ENCODE peak calls at places on chromosomes 12 and 14, in five cellular contexts. One of them, this sample, is unnamed.

GRCh38 chr14:81371802-81372201 is 28.3 kb downstream of the STON2 start:
- DNase-seq in heart left ventricle: no peak
- DNase-seq in HFFc6: no peak
- DNase-seq in stomach: no peak
- DNase-seq in A549: no peak
- DNase-seq in this sample: no peak

GRCh38 chr14:87049886-87050820 is 942.8 kb downstream of the GALC start:
- DNase-seq in HFFc6: peak
- DNase-seq in stomach: no peak
- DNase-seq in A549: peak
- DNase-seq in heart left ventricle: no peak
- DNase-seq in this sample: no peak

GRCh38 chr12:6535960-6536847 is 1.9 kb downstream of the GAPDH start:
- DNase-seq in heart left ventricle: no peak
- DNase-seq in stomach: no peak
- DNase-seq in HFFc6: no peak
- DNase-seq in A549: no peak
- DNase-seq in this sample: no peak

GRCh38 chr12:49462103-49462739 is 76.6 kb upstream of the KCNH3 start:
- DNase-seq in A549: no peak
- DNase-seq in stomach: peak
- DNase-seq in heart left ventricle: peak
- DNase-seq in HFFc6: no peak
- DNase-seq in this sample: no peak

GRCh38 chr14:61503167-61503801 is 181.9 kb downstream of the PRKCH start:
- DNase-seq in HFFc6: no peak
- DNase-seq in heart left ventricle: no peak
- DNase-seq in A549: no peak
- DNase-seq in stomach: no peak
- DNase-seq in this sample: no peak

GRCh38 chr12:77943466-77943865 is 112.8 kb downstream of the NAV3 start:
- DNase-seq in A549: peak
- DNase-seq in heart left ventricle: no peak
- DNase-seq in HFFc6: peak
- DNase-seq in stomach: no peak
- DNase-seq in this sample: peak

GRCh38 chr14:65238456-65238855 is 136.1 kb upstream of the MAX start:
- DNase-seq in stomach: no peak
- DNase-seq in heart left ventricle: no peak
- DNase-seq in A549: peak
- DNase-seq in HFFc6: peak
- DNase-seq in this sample: no peak

GRCh38 chr12:64392221-64392620 is 1.7 kb upstream of the C12orf56 start:
- DNase-seq in heart left ventricle: no peak
- DNase-seq in HFFc6: peak
- DNase-seq in stomach: no peak
- DNase-seq in A549: peak
- DNase-seq in this sample: no peak

GRCh38 chr14:96086574-96087077 is 47.5 kb downstream of the C14orf132 start:
- DNase-seq in HFFc6: peak
- DNase-seq in heart left ventricle: no peak
- DNase-seq in stomach: no peak
- DNase-seq in A549: no peak
- DNase-seq in this sample: no peak

GRCh38 chr14:104801284-104802119 is 601 bp downstream of the ZBTB42 start:
- DNase-seq in A549: no peak
- DNase-seq in heart left ventricle: no peak
- DNase-seq in HFFc6: no peak
- DNase-seq in stomach: peak
- DNase-seq in this sample: no peak

GRCh38 chr12:57248934-57249742 is 1.8 kb downstream of the STAC3 start:
- DNase-seq in A549: no peak
- DNase-seq in stomach: no peak
- DNase-seq in HFFc6: no peak
- DNase-seq in heart left ventricle: no peak
- DNase-seq in this sample: no peak

GRCh38 chr12:116996058-116996457 is 85.3 kb downstream of the FBXW8 start:
- DNase-seq in stomach: no peak
- DNase-seq in heart left ventricle: peak
- DNase-seq in A549: no peak
- DNase-seq in HFFc6: no peak
- DNase-seq in this sample: no peak

GRCh38 chr12:6424848-6425247 is 19.9 kb upstream of the CD27 start:
- DNase-seq in HFFc6: no peak
- DNase-seq in heart left ventricle: no peak
- DNase-seq in stomach: peak
- DNase-seq in A549: no peak
- DNase-seq in this sample: no peak

GRCh38 chr12:115998119-115998633 is 279.3 kb downstream of the MED13L start:
- DNase-seq in heart left ventricle: no peak
- DNase-seq in A549: peak
- DNase-seq in stomach: no peak
- DNase-seq in HFFc6: peak
- DNase-seq in this sample: no peak

GRCh38 chr12:50221228-50222008 is 54.2 kb upstream of the CERS5 start:
- DNase-seq in HFFc6: peak
- DNase-seq in stomach: no peak
- DNase-seq in heart left ventricle: peak
- DNase-seq in A549: peak
- DNase-seq in this sample: peak

GRCh38 chr14:48568688-48569087 is 893.3 kb upstream of the MDGA2 start:
- DNase-seq in HFFc6: no peak
- DNase-seq in heart left ventricle: no peak
- DNase-seq in stomach: no peak
- DNase-seq in A549: no peak
- DNase-seq in this sample: no peak

GRCh38 chr14:93173943-93174395 is 10.7 kb downstream of the MOAP1 start:
- DNase-seq in stomach: peak
- DNase-seq in heart left ventricle: no peak
- DNase-seq in HFFc6: no peak
- DNase-seq in A549: no peak
- DNase-seq in this sample: no peak

GRCh38 chr12:54479421-54479820 is 6.0 kb upstream of the GTSF1 start:
- DNase-seq in heart left ventricle: no peak
- DNase-seq in HFFc6: peak
- DNase-seq in A549: no peak
- DNase-seq in stomach: no peak
- DNase-seq in this sample: no peak

GRCh38 chr12:82740129-82741000 is 53.7 kb downstream of the TMTC2 start:
- DNase-seq in heart left ventricle: no peak
- DNase-seq in HFFc6: peak
- DNase-seq in stomach: no peak
- DNase-seq in A549: peak
- DNase-seq in this sample: no peak

GRCh38 chr12:109940339-109940923 is 40.4 kb downstream of the TCHP start:
- DNase-seq in A549: no peak
- DNase-seq in stomach: no peak
- DNase-seq in HFFc6: no peak
- DNase-seq in heart left ventricle: no peak
- DNase-seq in this sample: no peak

GRCh38 chr14:73873660-73874059 is 13.0 kb upstream of the ZNF410 start:
- DNase-seq in heart left ventricle: no peak
- DNase-seq in stomach: no peak
- DNase-seq in A549: no peak
- DNase-seq in HFFc6: no peak
- DNase-seq in this sample: no peak

GRCh38 chr14:104678346-104678745 is 11.1 kb upstream of the INF2 start:
- DNase-seq in A549: no peak
- DNase-seq in heart left ventricle: peak
- DNase-seq in stomach: no peak
- DNase-seq in HFFc6: no peak
- DNase-seq in this sample: no peak

GRCh38 chr12:97308576-97309198 is 153.9 kb upstream of the RMST start:
- DNase-seq in stomach: no peak
- DNase-seq in heart left ventricle: no peak
- DNase-seq in HFFc6: peak
- DNase-seq in A549: peak
- DNase-seq in this sample: peak

GRCh38 chr12:48981757-48982157 is 3.6 kb downstream of the WNT1 start:
- DNase-seq in stomach: no peak
- DNase-seq in HFFc6: no peak
- DNase-seq in A549: no peak
- DNase-seq in heart left ventricle: no peak
- DNase-seq in this sample: no peak

GRCh38 chr12:112380663-112381420 is 1.4 kb downstream of the HECTD4 start:
- DNase-seq in A549: no peak
- DNase-seq in heart left ventricle: no peak
- DNase-seq in stomach: no peak
- DNase-seq in HFFc6: no peak
- DNase-seq in this sample: no peak

GRCh38 chr12:120993496-120993895 is 15.2 kb downstream of the HNF1A start:
- DNase-seq in HFFc6: no peak
- DNase-seq in stomach: no peak
- DNase-seq in heart left ventricle: no peak
- DNase-seq in A549: no peak
- DNase-seq in this sample: no peak

GRCh38 chr14:54589076-54589475 is 22.1 kb downstream of the SAMD4A start:
- DNase-seq in heart left ventricle: no peak
- DNase-seq in HFFc6: no peak
- DNase-seq in stomach: no peak
- DNase-seq in A549: no peak
- DNase-seq in this sample: no peak

GRCh38 chr14:91349481-91350074 is 68.0 kb downstream of the CCDC88C start:
- DNase-seq in A549: no peak
- DNase-seq in HFFc6: no peak
- DNase-seq in heart left ventricle: no peak
- DNase-seq in stomach: no peak
- DNase-seq in this sample: no peak

GRCh38 chr12:27623645-27624044 is 72.6 kb upstream of the REP15 start:
- DNase-seq in A549: peak
- DNase-seq in heart left ventricle: no peak
- DNase-seq in stomach: no peak
- DNase-seq in HFFc6: no peak
- DNase-seq in this sample: no peak

GRCh38 chr12:104683831-104684503 is 227.2 kb downstream of the CHST11 start:
- DNase-seq in stomach: no peak
- DNase-seq in A549: no peak
- DNase-seq in HFFc6: no peak
- DNase-seq in heart left ventricle: no peak
- DNase-seq in this sample: no peak

GRCh38 chr12:32585680-32586079 is 93.4 kb upstream of the DNM1L start:
- DNase-seq in A549: no peak
- DNase-seq in stomach: no peak
- DNase-seq in heart left ventricle: no peak
- DNase-seq in HFFc6: no peak
- DNase-seq in this sample: no peak

GRCh38 chr14:104536942-104537612 is 42.5 kb upstream of the C14orf180 start:
- DNase-seq in A549: peak
- DNase-seq in stomach: no peak
- DNase-seq in HFFc6: no peak
- DNase-seq in heart left ventricle: no peak
- DNase-seq in this sample: peak

DNA sequence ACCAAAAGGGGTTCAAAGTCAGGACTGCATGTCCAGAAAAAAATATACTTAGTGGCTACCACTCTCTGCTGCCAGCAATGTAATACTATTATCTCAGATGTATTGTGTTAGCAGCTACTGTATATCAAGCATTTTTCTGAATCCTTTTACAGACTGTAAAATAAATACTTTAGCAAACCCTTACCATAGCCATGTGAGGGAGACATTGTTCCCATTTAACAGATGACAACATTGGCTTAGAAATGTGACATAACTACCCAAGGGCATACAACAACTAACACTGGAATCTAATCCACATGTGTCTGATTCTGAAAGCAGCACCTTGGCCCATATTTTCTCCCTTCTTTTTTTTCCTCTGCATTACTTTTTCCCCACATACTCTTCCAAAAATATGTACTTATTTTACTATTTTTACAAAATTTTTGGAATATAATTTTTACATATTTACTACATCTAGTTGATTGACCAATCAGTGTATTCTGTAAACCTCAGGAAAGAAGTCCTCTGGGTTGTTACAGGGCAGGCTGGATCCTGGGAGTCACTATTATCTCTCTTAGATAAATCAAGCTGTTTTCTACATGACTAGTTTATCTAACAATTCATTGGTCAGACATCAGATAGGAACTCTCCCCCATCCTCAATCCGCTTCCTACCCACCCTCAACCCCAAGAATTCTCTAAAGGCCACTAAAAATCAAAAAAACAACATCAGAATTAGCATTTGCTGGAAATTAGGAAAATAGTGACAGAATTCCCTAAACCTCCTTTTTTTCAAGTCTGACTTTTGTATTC is 154.1 kb downstream of the BTG1 start:
- DNase-seq in A549: peak
- DNase-seq in stomach: no peak
- DNase-seq in heart left ventricle: no peak
- DNase-seq in HFFc6: no peak
- DNase-seq in this sample: no peak
- TF ChIP-seq CTCF in A549: no peak
- TF ChIP-seq CTCF in stomach: no peak
- TF ChIP-seq CTCF in heart left ventricle: no peak
- TF ChIP-seq CTCF in HFFc6: peak
- TF ChIP-seq CTCF in this sample: no peak

GRCh38 chr12:111089616-111090015 is 169.2 kb upstream of the MYL2 start:
- DNase-seq in A549: no peak
- DNase-seq in heart left ventricle: no peak
- DNase-seq in HFFc6: no peak
- DNase-seq in stomach: no peak
- DNase-seq in this sample: no peak
- TF ChIP-seq CTCF in A549: no peak
- TF ChIP-seq CTCF in heart left ventricle: no peak
- TF ChIP-seq CTCF in HFFc6: no peak
- TF ChIP-seq CTCF in stomach: no peak
- TF ChIP-seq CTCF in this sample: no peak

GRCh38 chr12:113837528-113838296 is 128.4 kb downstream of the RBM19 start:
- DNase-seq in A549: no peak
- DNase-seq in HFFc6: no peak
- DNase-seq in heart left ventricle: no peak
- DNase-seq in stomach: no peak
- DNase-seq in this sample: no peak
- TF ChIP-seq CTCF in A549: no peak
- TF ChIP-seq CTCF in HFFc6: peak
- TF ChIP-seq CTCF in heart left ventricle: no peak
- TF ChIP-seq CTCF in stomach: no peak
- TF ChIP-seq CTCF in this sample: no peak

GRCh38 chr12:95877622-95878021 is 18.9 kb downstream of the SNRPF start:
- DNase-seq in A549: no peak
- DNase-seq in stomach: no peak
- DNase-seq in HFFc6: peak
- DNase-seq in heart left ventricle: no peak
- DNase-seq in this sample: no peak

GRCh38 chr12:95870897-95871296 is 12.1 kb downstream of the SNRPF start:
- DNase-seq in heart left ventricle: no peak
- DNase-seq in A549: no peak
- DNase-seq in HFFc6: no peak
- DNase-seq in stomach: no peak
- DNase-seq in this sample: no peak

DNA sequence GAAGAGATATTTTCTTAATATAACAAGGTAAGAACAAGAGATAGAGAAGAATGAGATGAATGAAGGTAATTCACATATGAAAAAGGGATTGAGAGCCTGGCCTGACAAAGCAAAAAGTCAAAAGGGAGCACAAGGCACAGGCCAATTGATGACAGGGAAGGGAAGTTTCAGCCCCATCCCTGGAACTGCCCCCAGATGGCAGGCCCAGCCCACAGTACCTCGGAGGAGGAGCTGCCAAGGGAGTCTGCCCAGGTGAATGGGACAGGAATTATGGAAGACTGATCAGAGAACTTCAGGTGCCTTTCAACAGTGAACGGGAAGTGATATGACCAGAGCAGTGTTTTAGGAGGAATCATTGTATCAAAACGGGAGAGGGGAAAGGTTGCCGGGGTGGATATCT is 15.7 kb downstream of the SNRPF start:
- DNase-seq in HFFc6: no peak
- DNase-seq in stomach: no peak
- DNase-seq in heart left ventricle: no peak
- DNase-seq in A549: no peak
- DNase-seq in this sample: no peak
- TF ChIP-seq CTCF in HFFc6: no peak
- TF ChIP-seq CTCF in stomach: no peak
- TF ChIP-seq CTCF in heart left ventricle: no peak
- TF ChIP-seq CTCF in A549: no peak
- TF ChIP-seq CTCF in this sample: no peak